ENCODE peak calls at places on chromosomes 7 and 10, in ten cellular contexts. One of them, this sample, is unnamed.

GRCh38 chr10:125093199-125093841 is 67.0 kb downstream of the CTBP2 start:
- DNase-seq in OCI-LY7: no peak
- DNase-seq in cardiac muscle cell: peak
- DNase-seq in Panc1: no peak
- DNase-seq in upper lobe of right lung: peak
- DNase-seq in fibroblast of lung: peak
- DNase-seq in GM23338: no peak
- DNase-seq in HL-60: no peak
- DNase-seq in body of pancreas: peak
- DNase-seq in A549: no peak
- DNase-seq in this sample: peak

GRCh38 chr7:130838738-130839137 is 104.7 kb upstream of the KLF14 start:
- DNase-seq in OCI-LY7: no peak
- DNase-seq in cardiac muscle cell: no peak
- DNase-seq in Panc1: peak
- DNase-seq in upper lobe of right lung: no peak
- DNase-seq in fibroblast of lung: peak
- DNase-seq in GM23338: no peak
- DNase-seq in HL-60: no peak
- DNase-seq in body of pancreas: no peak
- DNase-seq in A549: peak
- DNase-seq in this sample: peak

GRCh38 chr7:80478683-80479082 is 33.2 kb downstream of the GNAT3 start:
- DNase-seq in OCI-LY7: no peak
- DNase-seq in cardiac muscle cell: no peak
- DNase-seq in Panc1: no peak
- DNase-seq in upper lobe of right lung: no peak
- DNase-seq in fibroblast of lung: peak
- DNase-seq in GM23338: peak
- DNase-seq in HL-60: no peak
- DNase-seq in body of pancreas: no peak
- DNase-seq in A549: peak
- DNase-seq in this sample: peak

GRCh38 chr10:71776528-71776927 is 3.2 kb upstream of the VSIR start:
- DNase-seq in OCI-LY7: peak
- DNase-seq in cardiac muscle cell: no peak
- DNase-seq in Panc1: no peak
- DNase-seq in upper lobe of right lung: no peak
- DNase-seq in fibroblast of lung: no peak
- DNase-seq in GM23338: no peak
- DNase-seq in HL-60: peak
- DNase-seq in body of pancreas: peak
- DNase-seq in A549: no peak
- DNase-seq in this sample: no peak

GRCh38 chr7:129686063-129686462 is 74.5 kb downstream of the NRF1 start:
- DNase-seq in OCI-LY7: no peak
- DNase-seq in cardiac muscle cell: no peak
- DNase-seq in Panc1: no peak
- DNase-seq in upper lobe of right lung: no peak
- DNase-seq in fibroblast of lung: no peak
- DNase-seq in GM23338: no peak
- DNase-seq in HL-60: no peak
- DNase-seq in body of pancreas: peak
- DNase-seq in A549: no peak
- DNase-seq in this sample: no peak

GRCh38 chr10:79057481-79058275 is 11.1 kb upstream of the ZMIZ1 start:
- DNase-seq in OCI-LY7: no peak
- DNase-seq in cardiac muscle cell: no peak
- DNase-seq in Panc1: no peak
- DNase-seq in upper lobe of right lung: peak
- DNase-seq in fibroblast of lung: no peak
- DNase-seq in GM23338: no peak
- DNase-seq in HL-60: no peak
- DNase-seq in body of pancreas: peak
- DNase-seq in A549: no peak
- DNase-seq in this sample: no peak

GRCh38 chr10:86642499-86642898 is 11.8 kb upstream of the OPN4 start:
- DNase-seq in OCI-LY7: no peak
- DNase-seq in cardiac muscle cell: no peak
- DNase-seq in Panc1: no peak
- DNase-seq in upper lobe of right lung: no peak
- DNase-seq in fibroblast of lung: peak
- DNase-seq in GM23338: no peak
- DNase-seq in HL-60: no peak
- DNase-seq in body of pancreas: no peak
- DNase-seq in A549: peak
- DNase-seq in this sample: no peak

GRCh38 chr7:51229106-51229537 is 87.5 kb downstream of the COBL start:
- DNase-seq in OCI-LY7: no peak
- DNase-seq in cardiac muscle cell: no peak
- DNase-seq in Panc1: no peak
- DNase-seq in upper lobe of right lung: no peak
- DNase-seq in fibroblast of lung: no peak
- DNase-seq in GM23338: no peak
- DNase-seq in HL-60: no peak
- DNase-seq in body of pancreas: no peak
- DNase-seq in A549: no peak
- DNase-seq in this sample: no peak

GRCh38 chr7:9083837-9084236 is 650.4 kb downstream of the NXPH1 start:
- DNase-seq in OCI-LY7: no peak
- DNase-seq in cardiac muscle cell: peak
- DNase-seq in Panc1: no peak
- DNase-seq in upper lobe of right lung: no peak
- DNase-seq in fibroblast of lung: no peak
- DNase-seq in GM23338: no peak
- DNase-seq in HL-60: no peak
- DNase-seq in body of pancreas: no peak
- DNase-seq in A549: no peak
- DNase-seq in this sample: no peak

GRCh38 chr7:153152786-153153185 is 393.2 kb downstream of the ACTR3B start:
- DNase-seq in OCI-LY7: no peak
- DNase-seq in cardiac muscle cell: no peak
- DNase-seq in Panc1: no peak
- DNase-seq in upper lobe of right lung: no peak
- DNase-seq in fibroblast of lung: no peak
- DNase-seq in GM23338: no peak
- DNase-seq in HL-60: no peak
- DNase-seq in body of pancreas: no peak
- DNase-seq in A549: no peak
- DNase-seq in this sample: no peak

GRCh38 chr10:114412907-114413386 is 8.6 kb upstream of the AFAP1L2 start:
- DNase-seq in OCI-LY7: no peak
- DNase-seq in cardiac muscle cell: no peak
- DNase-seq in Panc1: no peak
- DNase-seq in upper lobe of right lung: no peak
- DNase-seq in fibroblast of lung: peak
- DNase-seq in GM23338: no peak
- DNase-seq in HL-60: peak
- DNase-seq in body of pancreas: no peak
- DNase-seq in A549: peak
- DNase-seq in this sample: peak

GRCh38 chr7:30987936-30988335 is 24.2 kb downstream of the GHRHR start:
- DNase-seq in OCI-LY7: no peak
- DNase-seq in cardiac muscle cell: no peak
- DNase-seq in Panc1: no peak
- DNase-seq in upper lobe of right lung: no peak
- DNase-seq in fibroblast of lung: no peak
- DNase-seq in GM23338: no peak
- DNase-seq in HL-60: no peak
- DNase-seq in body of pancreas: no peak
- DNase-seq in A549: no peak
- DNase-seq in this sample: no peak

GRCh38 chr10:62185914-62186692 is 82.5 kb downstream of the RTKN2 start:
- DNase-seq in OCI-LY7: no peak
- DNase-seq in cardiac muscle cell: peak
- DNase-seq in Panc1: no peak
- DNase-seq in upper lobe of right lung: no peak
- DNase-seq in fibroblast of lung: no peak
- DNase-seq in GM23338: no peak
- DNase-seq in HL-60: no peak
- DNase-seq in body of pancreas: no peak
- DNase-seq in A549: no peak
- DNase-seq in this sample: no peak

GRCh38 chr7:103073989-103074518 is 542 bp downstream of the FBXL13 start:
- DNase-seq in OCI-LY7: no peak
- DNase-seq in cardiac muscle cell: no peak
- DNase-seq in Panc1: no peak
- DNase-seq in upper lobe of right lung: no peak
- DNase-seq in fibroblast of lung: no peak
- DNase-seq in GM23338: peak
- DNase-seq in HL-60: no peak
- DNase-seq in body of pancreas: peak
- DNase-seq in A549: no peak
- DNase-seq in this sample: no peak

GRCh38 chr7:38716397-38716796 is 85.2 kb upstream of the AMPH start:
- DNase-seq in OCI-LY7: no peak
- DNase-seq in cardiac muscle cell: no peak
- DNase-seq in Panc1: no peak
- DNase-seq in upper lobe of right lung: no peak
- DNase-seq in fibroblast of lung: no peak
- DNase-seq in GM23338: peak
- DNase-seq in HL-60: no peak
- DNase-seq in body of pancreas: no peak
- DNase-seq in A549: no peak
- DNase-seq in this sample: no peak
- TF ChIP-seq CTCF in OCI-LY7: peak
- TF ChIP-seq CTCF in cardiac muscle cell: peak
- TF ChIP-seq CTCF in Panc1: peak
- TF ChIP-seq CTCF in upper lobe of right lung: no peak
- TF ChIP-seq CTCF in fibroblast of lung: no peak
- TF ChIP-seq CTCF in GM23338: peak
- TF ChIP-seq CTCF in HL-60: no peak
- TF ChIP-seq CTCF in body of pancreas: no peak
- TF ChIP-seq CTCF in A549: no peak
- TF ChIP-seq CTCF in this sample: peak

GRCh38 chr7:39948932-39949928 is 826 bp upstream of the CDK13 start:
- DNase-seq in OCI-LY7: peak
- DNase-seq in cardiac muscle cell: peak
- DNase-seq in Panc1: peak
- DNase-seq in upper lobe of right lung: peak
- DNase-seq in fibroblast of lung: peak
- DNase-seq in GM23338: peak
- DNase-seq in HL-60: peak
- DNase-seq in body of pancreas: peak
- DNase-seq in A549: peak
- DNase-seq in this sample: peak
- H3K4me3 ChIP-seq in OCI-LY7: peak
- H3K4me3 ChIP-seq in cardiac muscle cell: peak
- H3K4me3 ChIP-seq in Panc1: peak
- H3K4me3 ChIP-seq in upper lobe of right lung: peak
- H3K4me3 ChIP-seq in fibroblast of lung: peak
- H3K4me3 ChIP-seq in GM23338: peak
- H3K4me3 ChIP-seq in HL-60: peak
- H3K4me3 ChIP-seq in body of pancreas: peak
- H3K4me3 ChIP-seq in A549: peak
- H3K4me3 ChIP-seq in this sample: peak

GRCh38 chr7:4707134-4707651 is 25.1 kb downstream of the FOXK1 start:
- DNase-seq in OCI-LY7: no peak
- DNase-seq in cardiac muscle cell: no peak
- DNase-seq in Panc1: no peak
- DNase-seq in upper lobe of right lung: no peak
- DNase-seq in fibroblast of lung: peak
- DNase-seq in GM23338: peak
- DNase-seq in HL-60: no peak
- DNase-seq in body of pancreas: no peak
- DNase-seq in A549: no peak
- DNase-seq in this sample: no peak

GRCh38 chr7:4709187-4709586 is 27.1 kb downstream of the FOXK1 start:
- DNase-seq in OCI-LY7: no peak
- DNase-seq in cardiac muscle cell: no peak
- DNase-seq in Panc1: no peak
- DNase-seq in upper lobe of right lung: no peak
- DNase-seq in fibroblast of lung: no peak
- DNase-seq in GM23338: peak
- DNase-seq in HL-60: no peak
- DNase-seq in body of pancreas: no peak
- DNase-seq in A549: no peak
- DNase-seq in this sample: no peak

GRCh38 chr7:4707980-4708411 is 25.9 kb downstream of the FOXK1 start:
- DNase-seq in OCI-LY7: no peak
- DNase-seq in cardiac muscle cell: no peak
- DNase-seq in Panc1: no peak
- DNase-seq in upper lobe of right lung: no peak
- DNase-seq in fibroblast of lung: no peak
- DNase-seq in GM23338: peak
- DNase-seq in HL-60: no peak
- DNase-seq in body of pancreas: no peak
- DNase-seq in A549: no peak
- DNase-seq in this sample: no peak

GRCh38 chr7:4703532-4703931 is 21.4 kb downstream of the FOXK1 start:
- DNase-seq in OCI-LY7: no peak
- DNase-seq in cardiac muscle cell: no peak
- DNase-seq in Panc1: no peak
- DNase-seq in upper lobe of right lung: no peak
- DNase-seq in fibroblast of lung: no peak
- DNase-seq in GM23338: no peak
- DNase-seq in HL-60: no peak
- DNase-seq in body of pancreas: no peak
- DNase-seq in A549: no peak
- DNase-seq in this sample: no peak

GRCh38 chr7:4706384-4707032 is 24.4 kb downstream of the FOXK1 start:
- DNase-seq in OCI-LY7: no peak
- DNase-seq in cardiac muscle cell: no peak
- DNase-seq in Panc1: no peak
- DNase-seq in upper lobe of right lung: no peak
- DNase-seq in fibroblast of lung: peak
- DNase-seq in GM23338: peak
- DNase-seq in HL-60: peak
- DNase-seq in body of pancreas: no peak
- DNase-seq in A549: no peak
- DNase-seq in this sample: no peak
- H3K27ac ChIP-seq in OCI-LY7: no peak
- H3K27ac ChIP-seq in cardiac muscle cell: no peak
- H3K27ac ChIP-seq in Panc1: no peak
- H3K27ac ChIP-seq in upper lobe of right lung: peak
- H3K27ac ChIP-seq in fibroblast of lung: no peak
- H3K27ac ChIP-seq in GM23338: peak
- H3K27ac ChIP-seq in HL-60: no peak
- H3K27ac ChIP-seq in body of pancreas: no peak
- H3K27ac ChIP-seq in A549: no peak
- H3K27ac ChIP-seq in this sample: peak

GRCh38 chr10:95767884-95768556 is 12.1 kb downstream of the ENTPD1 start:
- DNase-seq in OCI-LY7: peak
- DNase-seq in cardiac muscle cell: no peak
- DNase-seq in Panc1: no peak
- DNase-seq in upper lobe of right lung: no peak
- DNase-seq in fibroblast of lung: peak
- DNase-seq in GM23338: no peak
- DNase-seq in HL-60: peak
- DNase-seq in body of pancreas: peak
- DNase-seq in A549: no peak
- DNase-seq in this sample: peak
- TF ChIP-seq CTCF in OCI-LY7: no peak
- TF ChIP-seq CTCF in cardiac muscle cell: no peak
- TF ChIP-seq CTCF in Panc1: no peak
- TF ChIP-seq CTCF in upper lobe of right lung: no peak
- TF ChIP-seq CTCF in fibroblast of lung: no peak
- TF ChIP-seq CTCF in GM23338: no peak
- TF ChIP-seq CTCF in HL-60: no peak
- TF ChIP-seq CTCF in body of pancreas: no peak
- TF ChIP-seq CTCF in A549: no peak
- TF ChIP-seq CTCF in this sample: no peak

GRCh38 chr7:2248984-2249694 is 7.1 kb downstream of the NUDT1 start:
- DNase-seq in OCI-LY7: no peak
- DNase-seq in cardiac muscle cell: no peak
- DNase-seq in Panc1: no peak
- DNase-seq in upper lobe of right lung: peak
- DNase-seq in fibroblast of lung: peak
- DNase-seq in GM23338: peak
- DNase-seq in HL-60: peak
- DNase-seq in body of pancreas: peak
- DNase-seq in A549: peak
- DNase-seq in this sample: peak
- H3K4me3 ChIP-seq in OCI-LY7: no peak
- H3K4me3 ChIP-seq in cardiac muscle cell: no peak
- H3K4me3 ChIP-seq in Panc1: no peak
- H3K4me3 ChIP-seq in upper lobe of right lung: no peak
- H3K4me3 ChIP-seq in fibroblast of lung: no peak
- H3K4me3 ChIP-seq in GM23338: no peak
- H3K4me3 ChIP-seq in HL-60: no peak
- H3K4me3 ChIP-seq in body of pancreas: no peak
- H3K4me3 ChIP-seq in A549: no peak
- H3K4me3 ChIP-seq in this sample: no peak